ENCODE peak calls at places on chromosome 7, in six cellular contexts. V is HFFc6; O is cardiac fibroblast; D is lower leg skin; W is CD4-positive, alpha-beta T cell; G is transverse colon. S is an unnamed sample.

GRCh38 chr7:144818516-144818915 is 17.3 kb downstream of the TPK1 start:
- DNase-seq in V (no peak), O (peak), D (no peak), W (peak), G (no peak), S (peak)

GRCh38 chr7:158495780-158496179 is 91.8 kb downstream of the PTPRN2 start:
- DNase-seq in V (no peak), O (peak), D (no peak), W (no peak), G (peak), S (peak)

GRCh38 chr7:41582116-41582515 is 120.8 kb downstream of the INHBA start:
- DNase-seq in V (no peak), O (no peak), D (no peak), W (no peak), G (no peak), S (peak)

GRCh38 chr7:152574892-152575511 is 100.9 kb downstream of the XRCC2 start:
- DNase-seq in V (no peak), O (no peak), D (no peak), W (no peak), G (no peak), S (no peak)

GRCh38 chr7:130294314-130294713 is 1.4 kb downstream of the CPA4 start:
- DNase-seq in V (no peak), O (no peak), D (peak), W (no peak), G (no peak), S (peak)

GRCh38 chr7:11243739-11244138 is 270.1 kb downstream of the PHF14 start:
- DNase-seq in V (no peak), O (no peak), D (no peak), W (no peak), G (no peak), S (no peak)

GRCh38 chr7:17144313-17144712 is 154.1 kb upstream of the AHR start:
- DNase-seq in V (peak), O (peak), D (no peak), W (peak), G (no peak), S (peak)

GRCh38 chr7:117829450-117829849 is 43.8 kb downstream of the CTTNBP2 start:
- DNase-seq in V (no peak), O (no peak), D (no peak), W (no peak), G (no peak), S (no peak)

GRCh38 chr7:106050743-106051110 is 61.4 kb downstream of the SYPL1 start:
- DNase-seq in V (peak), O (peak), D (no peak), W (no peak), G (no peak), S (peak)

GRCh38 chr7:142925413-142925812 is 8.1 kb downstream of the TRPV5 start:
- DNase-seq in V (no peak), O (no peak), D (no peak), W (no peak), G (no peak), S (no peak)

GRCh38 chr7:37999673-38000072 is 79.2 kb downstream of the EPDR1 start:
- DNase-seq in V (no peak), O (no peak), D (no peak), W (no peak), G (no peak), S (no peak)

GRCh38 chr7:140982508-140982907 is 32.2 kb downstream of the MRPS33 start:
- DNase-seq in V (no peak), O (no peak), D (no peak), W (no peak), G (no peak), S (no peak)

GRCh38 chr7:40530292-40530691 is 395.5 kb downstream of the SUGCT start:
- DNase-seq in V (no peak), O (no peak), D (no peak), W (no peak), G (no peak), S (no peak)

GRCh38 chr7:80960228-80960627 is 41.4 kb upstream of the SEMA3C start:
- DNase-seq in V (peak), O (no peak), D (no peak), W (no peak), G (no peak), S (no peak)

GRCh38 chr7:50229964-50230363 is 74.6 kb upstream of the IKZF1 start:
- DNase-seq in V (no peak), O (no peak), D (no peak), W (no peak), G (no peak), S (no peak)
- TF ChIP-seq CTCF in V (peak), O (peak), D (no peak), W (peak), G (peak), S (peak)

GRCh38 chr7:74051193-74051592 is 23.2 kb downstream of the ELN start:
- DNase-seq in V (no peak), O (peak), D (no peak), W (no peak), G (no peak), S (no peak)
- TF ChIP-seq CTCF in V (no peak), O (no peak), D (no peak), W (no peak), G (no peak), S (no peak)

GRCh38 chr7:43954524-43955228 is 28.4 kb downstream of the UBE2D4 start:
- DNase-seq in V (peak), O (peak), D (no peak), W (no peak), G (peak), S (peak)
- TF ChIP-seq CTCF in V (peak), O (peak), D (no peak), W (peak), G (no peak), S (peak)

GRCh38 chr7:134313543-134313942 is 3.2 kb downstream of the SLC35B4 start:
- DNase-seq in V (no peak), O (no peak), D (no peak), W (no peak), G (peak), S (no peak)

GRCh38 chr7:134317434-134317833 is 704 bp upstream of the SLC35B4 start:
- DNase-seq in V (no peak), O (no peak), D (no peak), W (no peak), G (no peak), S (no peak)

GRCh38 chr7:134315679-134316538 is 821 bp downstream of the SLC35B4 start:
- DNase-seq in V (peak), O (peak), D (no peak), W (no peak), G (no peak), S (peak)

GRCh38 chr7:134318443-134318842 is 1.7 kb upstream of the SLC35B4 start:
- DNase-seq in V (no peak), O (no peak), D (no peak), W (no peak), G (no peak), S (no peak)

DNA sequence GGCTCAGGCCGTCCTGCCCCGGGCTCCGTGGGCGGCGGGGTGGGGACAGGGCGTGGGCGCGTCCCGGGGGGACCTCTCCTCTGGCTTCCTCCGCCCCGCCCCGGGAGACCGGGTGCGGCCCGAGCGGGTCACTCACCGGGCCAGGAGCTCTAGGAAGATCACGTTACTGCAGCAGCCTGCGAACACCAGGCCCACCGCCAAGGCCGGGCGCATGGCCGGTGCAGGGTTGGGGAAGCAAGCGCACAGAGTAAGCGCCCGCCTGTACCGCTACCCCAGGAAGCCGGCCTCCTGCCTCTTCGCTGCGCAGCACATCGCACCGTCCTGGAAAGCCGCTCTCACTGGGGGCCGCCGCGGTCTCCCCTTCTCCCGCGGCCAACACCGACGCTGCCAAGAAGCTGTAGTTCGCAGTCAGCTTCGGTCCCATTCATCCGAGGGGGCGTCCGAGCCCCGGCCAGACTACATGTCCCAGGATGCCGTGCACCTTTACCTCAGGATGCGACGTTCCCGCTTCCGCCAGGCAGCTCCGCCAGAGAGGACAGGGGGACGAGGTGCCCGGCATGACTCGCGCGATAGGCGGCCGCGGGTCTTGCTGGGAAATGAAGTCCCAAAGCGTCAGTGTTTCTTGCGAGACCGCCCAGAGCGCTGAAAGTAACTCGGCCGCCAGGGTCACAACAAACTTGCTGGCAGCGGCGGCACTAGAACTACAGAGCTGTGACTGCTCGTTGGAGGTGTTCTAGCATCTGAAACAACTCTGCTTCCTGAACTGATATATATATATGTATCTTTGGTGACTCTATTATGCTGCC is at the start of gene SLC35B4:
- DNase-seq in V (peak), O (peak), D (peak), W (peak), G (peak), S (peak)
- TF ChIP-seq CTCF in V (peak), O (peak), D (no peak), W (peak), G (peak), S (peak)

DNA sequence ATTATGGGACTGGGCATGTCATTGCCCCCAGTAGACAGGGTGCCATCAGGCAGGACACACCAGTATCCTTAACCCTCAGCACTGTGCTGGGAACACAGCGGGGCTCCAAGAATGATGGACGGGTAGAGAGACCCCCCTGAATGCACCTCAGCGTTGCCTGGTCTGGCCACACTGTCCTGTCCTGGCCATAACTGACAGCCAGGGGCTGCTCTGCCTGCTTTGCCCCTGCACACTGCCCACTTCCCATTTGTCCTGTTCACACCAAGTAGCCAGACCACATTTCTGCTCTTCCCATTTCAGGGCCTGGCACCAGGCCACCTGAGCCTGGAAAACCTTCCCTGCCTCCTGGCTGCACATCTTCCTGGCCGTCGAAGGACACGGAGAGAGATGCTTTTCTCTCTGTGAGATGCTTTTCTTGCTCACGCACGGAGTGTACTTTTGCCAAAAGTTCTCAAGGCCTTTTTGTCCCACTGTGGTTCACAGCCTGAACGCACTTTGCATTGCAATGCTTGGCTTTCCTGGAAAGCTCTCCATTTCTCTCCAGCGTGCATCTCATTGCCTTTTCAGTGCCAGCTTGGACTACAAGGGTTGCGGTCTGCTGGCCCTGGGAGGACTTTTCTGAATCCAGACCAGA is 131.0 kb upstream of the EEPD1 start:
- DNase-seq in V (no peak), O (no peak), D (no peak), W (no peak), G (no peak), S (no peak)
- TF ChIP-seq CTCF in V (no peak), O (no peak), D (no peak), W (no peak), G (no peak), S (no peak)

GRCh38 chr7:2540641-2541051 is 14.7 kb downstream of the BRAT1 start:
- DNase-seq in V (no peak), O (no peak), D (no peak), W (no peak), G (peak), S (no peak)
- TF ChIP-seq CTCF in V (no peak), O (no peak), D (no peak), W (no peak), G (no peak), S (no peak)

S was measured in epithelial cell of esophagus.